ENCODE peak calls at places on chromosomes 5 and 9, in six cellular contexts. O is BJ, T is cardiac muscle cell, Q is AG04449, X is body of pancreas, L is fibroblast of pulmonary artery. Z is an unnamed sample.

GRCh38 chr9:93479726-93480125 is 26.3 kb upstream of the FAM120AOS start:
- DNase-seq in Q (no peak), X (no peak), O (no peak), T (peak; percentile 69), L (peak; percentile 62), Z (no peak)

GRCh38 chr9:132334364-132334763 is 20.4 kb downstream of the SETX start:
- DNase-seq in X (no peak), T (no peak), O (no peak), Q (no peak), L (no peak), Z (no peak)

GRCh38 chr9:135669616-135670285 is 6.6 kb downstream of the LCN9 start:
- DNase-seq in Q (no peak), O (no peak), T (no peak), X (no peak), L (no peak), Z (no peak)

GRCh38 chr5:82312373-82312856 is 34.3 kb upstream of the RPS23 start:
- DNase-seq in T (peak; percentile 91), L (peak; percentile 89), Q (no peak), O (no peak), X (peak; percentile 31), Z (no peak)

GRCh38 chr9:1604942-1605560 is 410.1 kb upstream of the SMARCA2 start:
- DNase-seq in O (no peak), L (peak; percentile 34), Q (no peak), T (peak; percentile 62), X (no peak), Z (no peak)

GRCh38 chr5:33588654-33589372 is 148.0 kb downstream of the TARS1 start:
- DNase-seq in T (peak; percentile 13), Q (no peak), X (peak; percentile 27), O (no peak), L (no peak), Z (no peak)

GRCh38 chr5:66959668-66960067 is 236.9 kb downstream of the CD180 start:
- DNase-seq in T (no peak), X (no peak), O (no peak), Q (no peak), L (no peak), Z (no peak)

GRCh38 chr9:35718726-35719511 is 13.1 kb downstream of the TLN1 start:
- DNase-seq in O (no peak), L (no peak), T (no peak), Q (no peak), X (no peak), Z (no peak)

GRCh38 chr9:86966852-86967511 is 19.7 kb upstream of the GAS1 start:
- DNase-seq in X (no peak), Q (no peak), O (no peak), T (no peak), L (no peak), Z (no peak)
- H3K4me3 ChIP-seq in X (no peak overlapping the region), Q (no peak overlapping the region), O (no peak overlapping the region), T (no peak overlapping the region), L (no peak overlapping the region), Z (no peak overlapping the region)

DNA sequence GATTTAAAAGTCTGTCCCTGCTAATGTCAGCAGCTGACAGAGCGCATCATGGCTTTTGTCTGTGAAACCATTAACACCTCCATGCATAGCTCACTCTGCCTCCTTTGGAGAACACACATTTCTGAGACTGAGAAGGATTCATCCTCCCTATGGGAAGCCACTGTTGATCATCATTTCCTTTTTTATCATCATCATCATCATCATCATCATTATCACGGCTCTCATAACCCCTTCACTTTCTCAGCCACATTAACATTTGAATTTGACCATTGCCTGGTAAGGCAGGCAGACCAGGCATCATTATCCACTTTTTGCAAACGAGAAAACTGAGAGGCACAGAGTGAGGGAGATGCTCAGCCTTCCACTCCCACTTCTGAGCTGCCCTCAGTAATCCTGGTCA is 67.7 kb upstream of the SAP30L start:
- DNase-seq in O (no peak), L (no peak), T (no peak), Q (no peak), X (no peak), Z (no peak)
- TF ChIP-seq CTCF in O (no peak), L (no peak), T (no peak), Q (no peak), X (no peak), Z (no peak)

GRCh38 chr9:125745682-125746016 is 1.5 kb upstream of the PBX3 start:
- DNase-seq in T (no peak), X (no peak), L (no peak), Q (no peak), O (no peak), Z (no peak)

GRCh38 chr9:125746017-125746773 is 978 bp upstream of the PBX3 start:
- DNase-seq in O (peak; percentile 65), Q (no peak), L (peak; percentile 94), X (peak; percentile 95), T (peak; percentile 96), Z (no peak)

GRCh38 chr9:125747053-125747764 is at the start of gene PBX3:
- DNase-seq in Q (no peak), X (peak; percentile 59), L (no peak), O (no peak), T (peak; percentile 62), Z (no peak)

GRCh38 chr9:125747765-125748510 is 765 bp downstream of the PBX3 start:
- DNase-seq in O (no peak), X (peak; percentile 32), Q (no peak), T (peak; percentile 40), L (no peak), Z (no peak)

GRCh38 chr9:125746774-125747052 is 460 bp upstream of the PBX3 start:
- DNase-seq in T (no peak), L (no peak), O (no peak), X (no peak), Q (no peak), Z (no peak)
- H3K4me3 ChIP-seq in T (peak overlapping the region; percentile 41), L (peak overlapping the region; percentile 70), O (peak overlapping the region; percentile 89), X (no peak overlapping the region), Q (peak overlapping the region; percentile 88), Z (no peak overlapping the region)

DNA sequence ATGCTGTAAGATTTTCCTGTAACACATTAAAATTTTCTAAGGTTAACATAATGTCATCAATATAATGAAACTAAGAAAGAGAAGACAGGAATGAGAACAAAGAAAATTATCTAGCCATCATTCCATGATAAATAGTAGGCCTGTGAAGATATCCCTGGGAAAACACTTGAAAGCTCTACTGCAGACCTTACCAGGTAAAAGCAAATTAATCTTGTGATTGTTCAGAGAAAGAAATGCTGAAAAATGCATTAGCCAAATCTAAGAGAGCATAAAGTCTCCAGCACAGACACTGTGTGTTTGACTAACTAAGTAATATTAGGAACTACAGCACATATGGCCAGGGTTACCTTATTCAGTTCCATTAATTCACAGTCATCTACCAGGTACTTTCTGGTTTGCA is 628.3 kb upstream of the GRAMD2B start:
- DNase-seq in O (no peak), Q (no peak), L (no peak), X (no peak), T (no peak), Z (no peak)
- TF ChIP-seq CTCF in O (no peak), Q (no peak), L (no peak), X (no peak), T (no peak), Z (no peak)

GRCh38 chr5:89950234-89950633 is 459.3 kb downstream of the CETN3 start:
- DNase-seq in Q (no peak), O (no peak), L (no peak), X (no peak), T (no peak), Z (no peak)

GRCh38 chr5:89956838-89957237 is 452.7 kb downstream of the CETN3 start:
- DNase-seq in Q (no peak), T (no peak), L (no peak), O (no peak), X (no peak), Z (no peak)

GRCh38 chr5:89951876-89952275 is 457.7 kb downstream of the CETN3 start:
- DNase-seq in T (no peak), L (no peak), O (no peak), Q (no peak), X (no peak), Z (no peak)

GRCh38 chr5:89948977-89949376 is 460.6 kb downstream of the CETN3 start:
- DNase-seq in O (no peak), Q (no peak), X (no peak), T (no peak), L (no peak), Z (no peak)

GRCh38 chr5:89954901-89955300 is 454.7 kb downstream of the CETN3 start:
- DNase-seq in X (no peak), Q (no peak), O (no peak), L (no peak), T (no peak), Z (no peak)
- H3K4me3 ChIP-seq in X (no peak overlapping the region), Q (no peak overlapping the region), O (no peak overlapping the region), L (no peak overlapping the region), T (no peak overlapping the region), Z (no peak overlapping the region)

GRCh38 chr5:95759005-95759404 is 27.9 kb downstream of the RHOBTB3 start:
- DNase-seq in X (no peak), Q (no peak), L (no peak), T (no peak), O (no peak), Z (no peak)

GRCh38 chr5:95761771-95762680 is 30.9 kb downstream of the RHOBTB3 start:
- DNase-seq in Q (peak; percentile 71), L (peak; percentile 48), X (no peak), T (peak; percentile 38), O (peak; percentile 67), Z (no peak)

GRCh38 chr5:95762681-95763041 is 31.5 kb downstream of the RHOBTB3 start:
- DNase-seq in T (peak; percentile 23), Q (no peak), L (no peak), X (no peak), O (no peak), Z (no peak)

GRCh38 chr5:95759634-95760033 is 28.5 kb downstream of the RHOBTB3 start:
- DNase-seq in O (peak; percentile 36), X (no peak), L (peak; percentile 47), T (peak; percentile 48), Q (peak; percentile 28), Z (peak; percentile 90)

DNA sequence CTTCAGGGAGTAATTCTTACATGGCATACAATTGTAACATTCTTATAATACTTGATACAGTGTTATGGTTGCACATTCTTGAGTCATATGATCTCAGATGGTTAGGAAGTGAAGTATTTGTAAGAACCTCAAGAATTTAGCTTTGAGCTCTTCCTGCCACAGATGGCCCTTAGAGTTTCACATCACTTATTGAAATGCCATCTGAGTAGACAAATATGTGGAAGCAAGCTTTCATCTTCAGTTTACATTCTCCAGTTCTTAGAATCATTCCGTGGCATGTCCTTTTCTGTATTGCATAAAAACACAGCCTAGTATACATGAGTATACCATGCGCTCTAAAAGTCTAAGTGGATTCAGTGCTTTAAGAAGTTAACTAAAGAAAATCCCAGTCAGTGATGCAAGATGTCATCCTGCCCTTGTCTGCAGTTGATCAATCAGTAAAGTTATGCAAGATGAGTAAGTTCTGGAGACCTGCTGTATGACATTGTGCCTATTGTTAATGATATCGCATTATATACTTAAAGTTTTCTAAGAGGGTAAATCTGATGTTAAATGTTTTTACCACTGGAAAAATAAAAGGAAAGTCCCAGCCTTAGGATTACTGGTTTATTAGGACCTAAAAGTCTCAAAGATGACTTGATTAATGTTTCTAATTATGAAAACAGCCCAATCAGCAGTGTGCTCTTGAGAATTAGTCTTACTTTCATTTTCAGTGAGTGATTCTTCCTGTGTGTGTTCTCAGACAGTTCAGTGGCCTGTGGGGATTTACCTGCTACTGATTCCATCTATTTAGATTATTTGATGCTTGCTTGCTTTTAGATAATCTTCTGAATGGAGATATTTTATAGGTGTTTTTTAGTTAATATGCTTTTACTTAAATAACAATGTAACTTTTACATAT is 29.4 kb downstream of the RHOBTB3 start:
- DNase-seq in O (peak; percentile 94), X (no peak), Q (peak; percentile 99), L (peak; percentile 94), T (peak; percentile 94), Z (no peak)
- TF ChIP-seq CTCF in O (no peak), X (no peak), Q (no peak), L (no peak), T (no peak), Z (no peak)

GRCh38 chr5:14444161-14444560 is 137.4 kb upstream of the OTULINL start:
- DNase-seq in O (no peak), L (peak; percentile 22), T (no peak), Q (no peak), X (no peak), Z (no peak)
- H3K4me3 ChIP-seq in O (no peak overlapping the region), L (peak overlapping the region; percentile 1), T (no peak overlapping the region), Q (no peak overlapping the region), X (no peak overlapping the region), Z (no peak overlapping the region)